ENCODE peak calls at places on chromosomes 13 and 19, in ten cellular contexts. X is glutamatergic neuron, G is lower leg skin, B is endodermal cell, F is progenitor cell of endocrine pancreas, A is cardiac fibroblast, I is K562, Y is endothelial cell, W is upper lobe of left lung, S is stomach. N is an unnamed sample.

GRCh38 chr19:7986321-7987083 is 18.9 kb downstream of the ELAVL1 start:
- DNase-seq in G (no peak), I (no peak), F (no peak), W (no peak), B (no peak), A (peak), X (no peak), S (no peak), Y (no peak), N (no peak)

GRCh38 chr19:21084343-21084742 is 2.3 kb downstream of the ZNF714 start:
- DNase-seq in I (no peak), F (no peak), Y (no peak), B (no peak), S (no peak), A (peak), G (no peak), X (no peak), W (no peak), N (peak)

GRCh38 chr19:39150807-39151206 is 25.2 kb downstream of the PAK4 start:
- DNase-seq in F (no peak), G (no peak), W (no peak), S (no peak), I (no peak), A (no peak), B (no peak), X (no peak), Y (no peak), N (no peak)

GRCh38 chr19:46916971-46917370 is 56.2 kb downstream of the ARHGAP35 start:
- DNase-seq in B (no peak), A (no peak), F (no peak), G (no peak), X (no peak), I (no peak), Y (no peak), S (no peak), W (no peak), N (peak)

GRCh38 chr19:35380450-35381124 is 9.7 kb downstream of the GPR42 start:
- DNase-seq in F (no peak), G (peak), B (peak), W (no peak), X (no peak), I (peak), A (no peak), Y (no peak), S (peak), N (no peak)

GRCh38 chr19:18718015-18718526 is 34.6 kb downstream of the CRTC1 start:
- DNase-seq in X (no peak), I (no peak), W (no peak), G (no peak), S (no peak), B (peak), F (no peak), A (no peak), Y (no peak), N (no peak)

GRCh38 chr13:39347926-39348901 is 254.8 kb downstream of the LHFPL6 start:
- DNase-seq in W (no peak), F (no peak), A (no peak), S (no peak), B (peak), G (no peak), X (no peak), I (no peak), Y (no peak), N (no peak)

GRCh38 chr19:15551183-15552004 is 43.1 kb downstream of the CYP4F22 start:
- DNase-seq in W (peak), X (peak), A (peak), S (peak), Y (no peak), I (peak), F (no peak), B (peak), G (no peak), N (peak)

GRCh38 chr13:74751739-74752138 is 617.5 kb upstream of the KLF12 start:
- DNase-seq in Y (no peak), X (no peak), I (no peak), A (no peak), S (no peak), B (no peak), F (no peak), W (no peak), G (no peak), N (no peak)

GRCh38 chr19:16969127-16969526 is 57.5 kb downstream of the CPAMD8 start:
- DNase-seq in I (no peak), Y (no peak), A (peak), G (no peak), X (no peak), F (no peak), B (no peak), W (no peak), S (no peak), N (peak)

GRCh38 chr13:101289764-101290163 is 126.5 kb downstream of the NALCN start:
- DNase-seq in X (peak), W (peak), B (peak), G (no peak), A (peak), I (no peak), F (peak), S (no peak), Y (peak), N (peak)

GRCh38 chr13:102608944-102609343 is 12.2 kb downstream of the TPP2 start:
- DNase-seq in G (no peak), S (no peak), X (no peak), B (no peak), W (no peak), Y (no peak), F (no peak), I (no peak), A (no peak), N (peak)

GRCh38 chr19:45092747-45093678 is at the start of gene PPP1R37:
- DNase-seq in Y (peak), X (peak), S (peak), G (peak), I (peak), W (peak), A (peak), B (peak), F (peak), N (peak)
- TF ChIP-seq CTCF in Y (peak), X (no peak), S (peak), G (no peak), I (no peak), W (peak), A (no peak), B (peak), F (peak), N (peak)

DNA sequence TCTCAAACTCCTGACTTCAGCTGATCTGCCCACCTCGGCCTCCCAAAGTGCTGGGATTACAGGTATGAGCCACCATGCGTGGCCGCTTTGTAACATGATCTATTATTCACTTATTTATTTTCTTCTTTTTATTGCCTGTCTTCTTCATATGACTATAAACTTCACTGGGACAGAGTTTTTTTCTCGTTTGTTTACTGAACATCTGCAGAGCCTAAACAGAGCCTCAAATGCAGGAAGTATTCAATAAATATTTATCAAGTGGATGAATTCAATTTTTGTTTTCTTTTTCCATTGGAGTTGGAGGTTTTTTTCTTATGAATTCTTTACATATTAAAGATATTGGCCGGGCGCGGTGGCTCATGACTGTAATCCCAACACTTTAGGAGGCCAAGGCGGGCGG is 54.7 kb downstream of the SKA3 start:
- DNase-seq in A (no peak), W (no peak), F (no peak), Y (no peak), I (no peak), X (no peak), B (no peak), G (peak), S (no peak), N (no peak)
- TF ChIP-seq CTCF in A (no peak), W (no peak), F (no peak), Y (no peak), I (no peak), X (no peak), B (no peak), G (no peak), S (no peak), N (no peak)

DNA sequence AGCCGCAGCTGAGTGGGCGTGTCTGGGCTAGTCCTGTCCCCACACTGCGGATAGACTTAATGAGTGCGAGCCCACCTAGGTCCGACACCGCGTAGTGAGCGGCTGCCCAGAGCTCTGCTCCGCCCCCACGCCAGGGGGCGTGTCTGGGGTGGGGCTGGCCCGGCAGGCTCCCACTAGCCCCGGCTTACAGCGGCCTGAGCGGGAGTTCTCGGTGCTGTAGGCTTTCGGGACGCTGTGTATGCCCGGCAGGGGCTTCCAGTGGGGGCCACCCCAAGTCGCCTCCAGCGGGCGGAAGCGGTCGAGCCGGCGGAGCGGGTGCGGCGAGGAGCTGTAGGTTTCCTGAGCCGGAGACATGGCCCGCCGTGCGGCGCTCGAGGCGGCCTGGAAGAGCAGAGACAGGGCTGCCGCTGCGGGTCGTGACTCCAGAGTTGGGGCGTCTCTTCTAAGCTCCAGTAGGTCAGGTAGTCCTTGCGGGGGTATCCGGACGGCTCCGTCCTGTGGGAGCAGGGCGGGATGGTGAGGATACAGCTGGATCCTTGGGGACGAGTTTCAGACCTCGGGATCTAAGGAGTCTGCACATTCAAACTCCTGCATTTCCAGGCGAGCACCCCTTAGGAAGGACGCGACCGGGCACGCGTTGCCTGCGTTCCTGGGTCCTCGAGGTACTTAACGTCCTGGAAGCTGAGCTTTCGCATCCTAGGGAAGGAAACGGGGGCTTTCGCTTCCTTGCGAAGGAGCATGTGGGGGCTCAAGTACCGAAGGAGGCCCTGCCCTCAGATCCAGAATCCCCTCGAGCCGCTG is 1.2 kb downstream of the CGB7 start:
- DNase-seq in G (peak), Y (peak), A (peak), B (peak), W (peak), I (peak), F (peak), S (peak), X (peak), N (peak)
- TF ChIP-seq CTCF in G (no peak), Y (no peak), A (peak), B (peak), W (peak), I (no peak), F (peak), S (peak), X (peak), N (no peak)

DNA sequence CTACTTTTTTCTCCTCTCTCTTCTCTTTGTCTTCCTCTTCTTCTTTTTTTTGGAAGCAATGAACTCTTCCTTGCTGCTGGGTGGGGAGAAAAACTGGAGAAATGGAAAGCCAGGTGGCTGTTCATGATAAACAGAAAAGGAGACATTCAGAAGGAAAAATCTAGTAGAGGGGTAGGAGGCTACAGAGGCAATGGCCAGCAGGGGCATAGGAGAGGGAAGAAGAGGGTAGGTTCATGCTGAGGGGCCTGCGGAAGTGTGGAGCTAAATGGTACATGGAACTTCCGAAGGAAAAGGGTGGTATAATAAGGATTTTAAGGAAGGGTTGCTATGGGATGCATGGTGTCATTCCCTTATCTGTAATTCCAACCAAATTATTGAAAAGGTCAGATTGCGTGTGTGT is 17.5 kb upstream of the HS6ST3 start:
- DNase-seq in G (no peak), W (no peak), A (no peak), B (peak), S (no peak), I (no peak), Y (no peak), X (no peak), F (no peak), N (no peak)
- TF ChIP-seq CTCF in G (no peak), W (no peak), A (no peak), B (peak), S (no peak), I (no peak), Y (no peak), X (no peak), F (peak), N (no peak)

GRCh38 chr19:10074153-10074552 is 12.0 kb upstream of the SHFL start:
- DNase-seq in Y (no peak), X (no peak), G (no peak), A (peak), I (peak), B (no peak), W (no peak), S (no peak), F (no peak), N (peak)
- TF ChIP-seq CTCF in Y (peak), X (peak), G (no peak), A (peak), I (peak), B (peak), W (no peak), S (no peak), F (peak), N (peak)

GRCh38 chr13:48068036-48068435 is 26.9 kb downstream of the MED4 start:
- DNase-seq in G (no peak), I (no peak), B (no peak), W (no peak), S (no peak), X (no peak), F (no peak), Y (no peak), A (no peak), N (no peak)
- TF ChIP-seq CTCF in G (no peak), I (no peak), B (peak), W (no peak), S (no peak), X (no peak), F (no peak), Y (no peak), A (no peak), N (no peak)

GRCh38 chr13:43964698-43965097 is 85.0 kb downstream of the LACC1 start:
- DNase-seq in S (no peak), Y (no peak), F (no peak), I (no peak), X (no peak), G (no peak), W (no peak), B (no peak), A (no peak), N (no peak)

GRCh38 chr13:43961909-43962308 is 82.2 kb downstream of the LACC1 start:
- DNase-seq in S (no peak), G (no peak), W (no peak), Y (no peak), A (no peak), F (no peak), I (no peak), B (no peak), X (no peak), N (no peak)

GRCh38 chr13:43959291-43959690 is 79.6 kb downstream of the LACC1 start:
- DNase-seq in W (no peak), I (no peak), Y (no peak), S (no peak), G (no peak), B (no peak), A (no peak), F (no peak), X (no peak), N (no peak)

GRCh38 chr13:43965446-43965845 is 85.7 kb downstream of the LACC1 start:
- DNase-seq in A (no peak), S (no peak), W (no peak), F (no peak), X (no peak), I (no peak), G (no peak), B (no peak), Y (no peak), N (no peak)

GRCh38 chr13:43963726-43964125 is 84.0 kb downstream of the LACC1 start:
- DNase-seq in S (no peak), Y (no peak), A (no peak), B (peak), G (no peak), F (no peak), X (no peak), I (no peak), W (no peak), N (no peak)
- TF ChIP-seq CTCF in S (no peak), Y (no peak), A (no peak), B (peak), G (no peak), F (no peak), X (no peak), I (no peak), W (no peak), N (no peak)

GRCh38 chr19:48330012-48330681 is 4.8 kb downstream of the EMP3 start:
- DNase-seq in G (peak), W (peak), I (no peak), X (peak), B (peak), S (peak), A (no peak), Y (peak), F (peak), N (peak)
- TF ChIP-seq CTCF in G (no peak), W (peak), I (no peak), X (no peak), B (peak), S (no peak), A (no peak), Y (no peak), F (peak), N (no peak)

DNA sequence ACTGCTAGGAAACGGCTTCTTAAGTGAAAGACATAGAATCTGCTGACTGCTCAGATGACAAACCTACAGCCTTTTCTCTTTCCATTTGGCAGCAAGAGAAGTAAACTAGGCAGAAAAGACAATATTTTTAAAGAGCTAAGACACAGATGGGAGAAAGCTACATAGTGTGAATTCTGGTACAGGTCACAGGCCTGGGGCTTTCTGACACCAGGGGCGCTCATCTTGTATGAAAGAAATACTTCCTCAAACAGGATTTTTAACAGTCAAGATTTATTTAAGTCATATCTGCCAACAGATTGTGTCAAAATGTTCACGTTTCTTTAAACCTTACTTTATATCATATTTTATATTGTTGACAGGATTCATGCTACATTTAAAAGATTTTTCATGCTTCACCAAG is 78.4 kb downstream of the MIPEP start:
- DNase-seq in A (no peak), X (no peak), B (no peak), W (no peak), Y (no peak), S (no peak), I (no peak), F (no peak), G (no peak), N (no peak)
- TF ChIP-seq CTCF in A (no peak), X (no peak), B (peak), W (no peak), Y (no peak), S (no peak), I (no peak), F (peak), G (no peak), N (no peak)

DNA sequence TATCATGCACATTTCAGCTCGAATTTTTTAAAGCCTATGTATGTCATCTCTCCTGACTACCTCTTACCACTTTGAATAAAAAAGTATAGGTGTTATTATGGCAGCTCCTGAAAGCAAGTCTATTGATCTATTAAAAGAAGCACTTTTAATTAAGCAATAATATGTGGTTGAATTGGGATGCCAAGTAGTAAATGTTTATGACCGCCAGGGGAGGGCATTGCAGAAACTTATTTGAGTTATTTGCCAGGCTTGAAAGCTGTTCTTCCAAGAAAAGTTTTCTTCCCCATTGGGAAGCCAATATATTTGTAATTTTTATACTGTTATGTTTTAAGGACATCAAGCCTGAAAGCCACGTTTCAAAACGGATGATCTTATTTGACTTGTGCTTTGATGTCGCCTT is 88.1 kb upstream of the SOX21 start:
- DNase-seq in W (no peak), X (no peak), F (no peak), I (no peak), A (no peak), G (no peak), B (no peak), S (no peak), Y (no peak), N (no peak)
- TF ChIP-seq CTCF in W (no peak), X (no peak), F (no peak), I (no peak), A (no peak), G (no peak), B (peak), S (no peak), Y (no peak), N (no peak)